ENCODE peak calls at places on chromosome 20, in six cellular contexts. Z is transverse colon; M is left cardiac atrium; V is stimulated activated CD8-positive, alpha-beta memory T cell treated with anti-CD3 and anti-CD28 coated beads, Interleukin-12 subunit alpha, Interleukin-12 subunit beta, amount 100 ng/mL, for 4 hours; K is Kasumi-1; F is effector CD4-positive, alpha-beta T cell. C is an unnamed sample.

GRCh38 chr20:11195899-11196558 is 522.2 kb upstream of the JAG1 start:
- DNase-seq in Z (no peak), M (peak; percentile 19), V (no peak), K (no peak), F (no peak), C (no peak)

GRCh38 chr20:24700166-24700860 is 230.9 kb downstream of the SYNDIG1 start:
- DNase-seq in Z (no peak), M (no peak), V (no peak), K (no peak), F (no peak), C (no peak)

GRCh38 chr20:31713312-31714049 is 9.2 kb downstream of the BCL2L1 start:
- DNase-seq in Z (peak; percentile 55), M (peak; percentile 87), V (no peak), K (no peak), F (no peak), C (peak; percentile 98)

GRCh38 chr20:64119301-64119680 is 11.9 kb upstream of the NPBWR2 start:
- DNase-seq in Z (no peak), M (no peak), V (no peak), K (no peak), F (no peak), C (peak; percentile 27)

GRCh38 chr20:61420781-61421180 is 168.7 kb downstream of the CDH4 start:
- DNase-seq in Z (no peak), M (no peak), V (no peak), K (no peak), F (no peak), C (no peak)

GRCh38 chr20:46218656-46219055 is 89.6 kb downstream of the CDH22 start:
- DNase-seq in Z (no peak), M (no peak), V (no peak), K (no peak), F (no peak), C (no peak)

GRCh38 chr20:39233755-39234154 is 271.6 kb downstream of the DHX35 start:
- DNase-seq in Z (no peak), M (no peak), V (no peak), K (no peak), F (no peak), C (no peak)

GRCh38 chr20:9377007-9377406 is 137.4 kb upstream of the LAMP5 start:
- DNase-seq in Z (no peak), M (no peak), V (no peak), K (no peak), F (no peak), C (no peak)

GRCh38 chr20:44021900-44022299 is 107.2 kb downstream of the TOX2 start:
- DNase-seq in Z (no peak), M (no peak), V (no peak), K (no peak), F (no peak), C (no peak)

GRCh38 chr20:64148581-64148980 is 15.7 kb upstream of the MYT1 start:
- DNase-seq in Z (no peak), M (no peak), V (no peak), K (no peak), F (no peak), C (no peak)

GRCh38 chr20:14454296-14454695 is 116.9 kb upstream of the FLRT3 start:
- DNase-seq in Z (no peak), M (no peak), V (no peak), K (no peak), F (no peak), C (no peak)

GRCh38 chr20:9945406-9945805 is 89.4 kb upstream of the ANKEF1 start:
- DNase-seq in Z (no peak), M (no peak), V (no peak), K (no peak), F (no peak), C (peak; percentile 42)

GRCh38 chr20:59466107-59466815 is 138.1 kb upstream of the PHACTR3 start:
- DNase-seq in Z (no peak), M (no peak), V (no peak), K (no peak), F (no peak), C (no peak)

GRCh38 chr20:1654994-1655393 is 2.6 kb downstream of the SIRPG start:
- DNase-seq in Z (no peak), M (no peak), V (no peak), K (no peak), F (no peak), C (no peak)

GRCh38 chr20:63895886-63896135 is 885 bp downstream of the DNAJC5 start:
- DNase-seq in Z (no peak), M (no peak), V (no peak), K (peak; percentile 48), F (no peak), C (no peak)

GRCh38 chr20:33370296-33370695 is 31.0 kb downstream of the CDK5RAP1 start:
- DNase-seq in Z (peak; percentile 53), M (no peak), V (peak; percentile 31), K (no peak), F (peak; percentile 61), C (no peak)

GRCh38 chr20:57198359-57199072 is 67.9 kb downstream of the BMP7 start:
- DNase-seq in Z (no peak), M (no peak), V (no peak), K (no peak), F (no peak), C (no peak)

GRCh38 chr20:51533291-51534172 is 9.0 kb downstream of the NFATC2 start:
- DNase-seq in Z (no peak), M (no peak), V (no peak), K (no peak), F (no peak), C (peak; percentile 97)

GRCh38 chr20:9235518-9235917 is 166.6 kb downstream of the PLCB4 start:
- DNase-seq in Z (no peak), M (no peak), V (no peak), K (no peak), F (no peak), C (no peak)